ENCODE peak calls at places on chromosomes 13 and 19, in four cellular contexts. Q is AG04449, E is WTC11, P is H1. K is an unnamed sample.

GRCh38 chr19:1608414-1609391 is 3.4 kb upstream of the UQCR11 start:
- DNase-seq in Q (no peak), P (no peak), E (no peak), K (no peak)

GRCh38 chr19:30167976-30168635 is 204.1 kb upstream of the ZNF536 start:
- DNase-seq in Q (no peak), E (no peak), P (no peak), K (no peak)

GRCh38 chr19:373391-374182 is 29.0 kb upstream of the MIER2 start:
- DNase-seq in Q (no peak), P (no peak), E (no peak), K (no peak)

GRCh38 chr19:5152767-5153532 is 184.0 kb downstream of the KDM4B start:
- DNase-seq in P (no peak), E (no peak), Q (no peak), K (no peak)

GRCh38 chr19:906480-906879 is 6.5 kb downstream of the R3HDM4 start:
- DNase-seq in P (no peak), Q (no peak), E (no peak), K (no peak)

GRCh38 chr19:49210108-49210900 is 52.7 kb downstream of the TRPM4 start:
- DNase-seq in E (peak; percentile 96), P (peak; percentile 97), Q (no peak), K (no peak)

GRCh38 chr19:48501446-48501960 is 10.1 kb downstream of the LMTK3 start:
- DNase-seq in Q (no peak), P (peak; percentile 49), E (peak; percentile 89), K (no peak)

GRCh38 chr13:97878421-97879375 is 74.8 kb upstream of the IPO5 start:
- DNase-seq in P (no peak), Q (no peak), E (no peak), K (no peak)

GRCh38 chr13:35349673-35350278 is 126.7 kb downstream of the MAB21L1 start:
- DNase-seq in P (no peak), Q (no peak), E (no peak), K (no peak)

GRCh38 chr13:106348032-106348431 is 187.4 kb downstream of the EFNB2 start:
- DNase-seq in E (no peak), P (no peak), Q (no peak), K (no peak)

GRCh38 chr19:28419312-28419711 is 793.6 kb downstream of the UQCRFS1 start:
- DNase-seq in E (no peak), P (no peak), Q (no peak), K (no peak)

GRCh38 chr19:55117063-55117635 is 288 bp downstream of the PPP1R12C start:
- DNase-seq in Q (no peak), E (no peak), P (no peak), K (no peak)

GRCh38 chr13:76527041-76527440 is 359.2 kb downstream of the KCTD12 start:
- DNase-seq in Q (no peak), P (no peak), E (no peak), K (no peak)

GRCh38 chr19:40687525-40688016 is 2.9 kb downstream of the NUMBL start:
- DNase-seq in E (no peak), P (no peak), Q (no peak), K (peak; percentile 42)

GRCh38 chr19:38799104-38799503 is 10.1 kb downstream of the LGALS7B start:
- DNase-seq in E (no peak), P (no peak), Q (no peak), K (no peak)

GRCh38 chr19:14166448-14166847 is 30.1 kb upstream of the ASF1B start:
- DNase-seq in P (no peak), E (no peak), Q (no peak), K (no peak)

GRCh38 chr19:12837225-12837624 is 1.1 kb upstream of the MAST1 start:
- DNase-seq in P (no peak), E (no peak), Q (no peak), K (no peak)

DNA sequence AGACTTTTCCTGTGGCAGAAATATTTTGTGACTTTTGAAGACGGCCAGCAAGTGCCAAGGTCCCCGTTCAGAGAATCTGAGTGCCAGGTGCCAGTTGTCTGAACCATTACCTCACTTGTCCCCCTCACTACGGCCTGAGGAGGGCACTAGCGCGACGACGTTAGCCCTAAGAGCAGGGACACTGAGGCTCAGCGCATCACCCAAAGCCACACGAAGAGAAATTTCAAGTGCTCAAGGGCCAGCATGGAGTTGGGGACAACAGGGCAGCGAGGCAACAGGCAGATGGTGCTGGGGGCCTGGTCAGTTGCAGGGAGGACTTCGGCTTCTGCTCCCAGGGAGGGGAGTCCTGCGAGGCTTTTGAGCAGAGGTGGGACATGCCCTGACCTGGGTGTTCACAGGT is 9.5 kb upstream of the TYK2 start:
- DNase-seq in E (no peak), Q (no peak), P (no peak), K (no peak)
- TF ChIP-seq CTCF in E (no peak), Q (no peak), P (peak; percentile 58), K (no peak)

GRCh38 chr13:28199089-28199488 is 60.7 kb downstream of the PAN3 start:
- DNase-seq in P (no peak), E (no peak), Q (no peak), K (no peak)
- TF ChIP-seq CTCF in P (no peak), E (no peak), Q (no peak), K (no peak)

GRCh38 chr13:47845981-47846380 is 155.1 kb downstream of the SUCLA2 start:
- DNase-seq in P (no peak), E (no peak), Q (no peak), K (no peak)

GRCh38 chr13:47843005-47843404 is 158.1 kb downstream of the SUCLA2 start:
- DNase-seq in Q (no peak), E (no peak), P (no peak), K (no peak)

GRCh38 chr13:47841131-47841530 is 159.9 kb downstream of the SUCLA2 start:
- DNase-seq in Q (no peak), E (no peak), P (no peak), K (no peak)

GRCh38 chr13:47846886-47847285 is 154.2 kb downstream of the SUCLA2 start:
- DNase-seq in E (no peak), P (no peak), Q (no peak), K (no peak)
- TF ChIP-seq CTCF in E (no peak), P (no peak), Q (no peak), K (no peak)

DNA sequence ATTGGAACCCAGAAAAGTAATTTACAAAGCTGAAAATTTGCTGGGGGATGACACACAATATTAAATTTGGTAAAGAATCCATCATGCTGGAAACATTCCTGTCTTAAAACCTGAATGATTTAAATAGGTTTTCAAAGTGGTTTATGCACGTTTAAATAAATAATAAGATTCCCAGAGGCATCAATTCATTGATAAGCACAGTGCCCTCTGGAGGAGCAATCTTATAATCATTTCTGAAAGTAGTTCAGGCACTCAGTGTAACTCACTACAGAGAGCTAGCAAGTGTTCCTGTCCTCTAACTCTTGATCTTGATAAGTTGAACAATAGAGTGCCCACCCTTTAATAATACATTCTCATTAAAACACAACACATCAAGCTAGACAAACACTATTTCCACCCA is 43.5 kb upstream of the SHISA2 start:
- DNase-seq in E (no peak), Q (no peak), P (no peak), K (no peak)
- TF ChIP-seq CTCF in E (no peak), Q (no peak), P (no peak), K (no peak)

GRCh38 chr19:50264483-50265186 is 61.2 kb downstream of the MYH14 start:
- DNase-seq in P (no peak), Q (no peak), E (no peak), K (no peak)
- TF ChIP-seq CTCF in P (peak; percentile 8), Q (no peak), E (no peak), K (no peak)

DNA sequence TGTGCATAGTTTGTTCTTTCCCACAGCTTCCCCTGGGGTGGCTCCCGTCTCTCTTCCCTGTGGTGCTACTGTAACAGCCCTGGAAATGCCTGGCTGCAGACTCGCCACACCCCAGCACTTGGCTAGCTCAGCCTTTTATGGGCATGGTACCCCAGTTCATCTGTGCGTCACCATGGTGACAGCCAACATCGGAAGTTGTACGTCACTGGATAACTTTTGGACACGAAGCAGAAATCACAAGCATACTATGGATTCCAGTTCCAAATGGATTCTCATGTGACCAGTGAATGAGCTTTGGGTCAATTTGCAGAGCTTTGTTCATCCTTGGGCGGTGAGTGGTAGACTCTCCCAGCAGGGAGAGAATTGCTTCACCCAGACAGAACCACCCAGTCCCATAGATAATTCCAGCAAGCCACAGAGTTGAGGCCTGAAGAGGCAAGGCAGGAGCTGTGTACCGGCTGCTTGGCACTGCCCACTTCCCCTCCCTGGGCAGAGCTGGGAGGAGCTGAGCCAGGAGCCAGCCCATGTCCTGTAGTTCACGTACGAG is 54.4 kb downstream of the COL4A2 start:
- DNase-seq in P (no peak), E (no peak), Q (peak; percentile 91), K (peak; percentile 73)
- TF ChIP-seq CTCF in P (no peak), E (no peak), Q (no peak), K (no peak)

GRCh38 chr13:40780822-40781401 is 8.5 kb upstream of the SLC25A15 start:
- DNase-seq in Q (no peak), E (no peak), P (no peak), K (no peak)
- TF ChIP-seq CTCF in Q (peak; percentile 2), E (no peak), P (no peak), K (no peak)

K was measured in AG09319.